ENCODE peak calls at places on chromosomes 3 and 15, in five cellular contexts. One of them, this sample, is unnamed. For H3K9me3, the result is how much of the 10 kb centered on the place peaks cover.

GRCh38 chr3:195080125-195080524 is 190.8 kb downstream of the XXYLT1 start:
- DNase-seq in endodermal cell: no peak
- DNase-seq in prostate gland: no peak
- DNase-seq in Peyer's patch: no peak
- DNase-seq in cardiac muscle cell: no peak
- DNase-seq in this sample: no peak

GRCh38 chr15:94107652-94108051 is 123.7 kb upstream of the MCTP2 start:
- DNase-seq in endodermal cell: no peak
- DNase-seq in prostate gland: no peak
- DNase-seq in Peyer's patch: no peak
- DNase-seq in cardiac muscle cell: no peak
- DNase-seq in this sample: no peak

GRCh38 chr3:157063926-157064325 is 96.0 kb downstream of the CCNL1 start:
- DNase-seq in endodermal cell: no peak
- DNase-seq in prostate gland: no peak
- DNase-seq in Peyer's patch: no peak
- DNase-seq in cardiac muscle cell: no peak
- DNase-seq in this sample: no peak

GRCh38 chr3:87410110-87410509 is 133.7 kb upstream of the POU1F1 start:
- DNase-seq in endodermal cell: no peak
- DNase-seq in prostate gland: no peak
- DNase-seq in Peyer's patch: no peak
- DNase-seq in cardiac muscle cell: no peak
- DNase-seq in this sample: no peak

GRCh38 chr15:84023636-84024035 is 211.9 kb upstream of the GOLGA6L4 start:
- DNase-seq in endodermal cell: peak
- DNase-seq in prostate gland: peak
- DNase-seq in Peyer's patch: no peak
- DNase-seq in cardiac muscle cell: peak
- DNase-seq in this sample: no peak

GRCh38 chr15:43977072-43977884 is 150.5 kb downstream of the WDR76 start:
- DNase-seq in endodermal cell: peak
- DNase-seq in prostate gland: no peak
- DNase-seq in Peyer's patch: no peak
- DNase-seq in cardiac muscle cell: no peak
- DNase-seq in this sample: peak

GRCh38 chr3:158107508-158108095 is 1.4 kb upstream of the SHOX2 start:
- DNase-seq in endodermal cell: no peak
- DNase-seq in prostate gland: no peak
- DNase-seq in Peyer's patch: no peak
- DNase-seq in cardiac muscle cell: no peak
- DNase-seq in this sample: no peak

GRCh38 chr15:77266708-77267387 is 153.1 kb downstream of the PEAK1 start:
- DNase-seq in endodermal cell: peak
- DNase-seq in prostate gland: no peak
- DNase-seq in Peyer's patch: no peak
- DNase-seq in cardiac muscle cell: no peak
- DNase-seq in this sample: no peak

GRCh38 chr15:90046289-90046688 is 45.2 kb downstream of the ZNF710 start:
- DNase-seq in endodermal cell: peak
- DNase-seq in prostate gland: no peak
- DNase-seq in Peyer's patch: peak
- DNase-seq in cardiac muscle cell: no peak
- DNase-seq in this sample: no peak

GRCh38 chr3:126146525-126147146 is 33.8 kb downstream of the ALDH1L1 start:
- DNase-seq in endodermal cell: peak
- DNase-seq in prostate gland: no peak
- DNase-seq in Peyer's patch: peak
- DNase-seq in cardiac muscle cell: no peak
- DNase-seq in this sample: no peak

GRCh38 chr3:127073931-127074820 is 91.3 kb downstream of the PLXNA1 start:
- DNase-seq in endodermal cell: no peak
- DNase-seq in prostate gland: no peak
- DNase-seq in Peyer's patch: peak
- DNase-seq in cardiac muscle cell: no peak
- DNase-seq in this sample: no peak

GRCh38 chr3:111548060-111548459 is 6.1 kb downstream of the CD96 start:
- DNase-seq in endodermal cell: no peak
- DNase-seq in prostate gland: no peak
- DNase-seq in Peyer's patch: no peak
- DNase-seq in cardiac muscle cell: no peak
- DNase-seq in this sample: no peak

GRCh38 chr3:15794303-15794771 is 3.4 kb downstream of the ANKRD28 start:
- DNase-seq in endodermal cell: no peak
- DNase-seq in prostate gland: no peak
- DNase-seq in Peyer's patch: no peak
- DNase-seq in cardiac muscle cell: no peak
- DNase-seq in this sample: no peak

GRCh38 chr3:114408763-114409162 is 114.9 kb downstream of the TIGIT start:
- DNase-seq in endodermal cell: no peak
- DNase-seq in prostate gland: no peak
- DNase-seq in Peyer's patch: no peak
- DNase-seq in cardiac muscle cell: no peak
- DNase-seq in this sample: no peak

GRCh38 chr3:32391643-32392529 is at the start of gene CMTM7:
- DNase-seq in endodermal cell: peak
- DNase-seq in prostate gland: peak
- DNase-seq in Peyer's patch: peak
- DNase-seq in cardiac muscle cell: peak
- DNase-seq in this sample: peak

GRCh38 chr3:10329495-10330015 is 8.6 kb upstream of the SEC13 start:
- DNase-seq in endodermal cell: no peak
- DNase-seq in prostate gland: no peak
- DNase-seq in Peyer's patch: peak
- DNase-seq in cardiac muscle cell: no peak
- DNase-seq in this sample: no peak
- H3K27ac ChIP-seq in endodermal cell: no peak
- H3K27ac ChIP-seq in prostate gland: no peak
- H3K27ac ChIP-seq in Peyer's patch: no peak
- H3K27ac ChIP-seq in cardiac muscle cell: no peak
- H3K27ac ChIP-seq in this sample: no peak

GRCh38 chr15:25093455-25094029 is 138.8 kb downstream of the SNRPN start:
- DNase-seq in endodermal cell: peak
- DNase-seq in prostate gland: no peak
- DNase-seq in Peyer's patch: no peak
- DNase-seq in cardiac muscle cell: no peak
- DNase-seq in this sample: no peak

GRCh38 chr15:25091421-25092158 is 136.8 kb downstream of the SNRPN start:
- DNase-seq in endodermal cell: peak
- DNase-seq in prostate gland: no peak
- DNase-seq in Peyer's patch: no peak
- DNase-seq in cardiac muscle cell: no peak
- DNase-seq in this sample: no peak

GRCh38 chr15:25094066-25094465 is 139.3 kb downstream of the SNRPN start:
- DNase-seq in endodermal cell: peak
- DNase-seq in prostate gland: no peak
- DNase-seq in Peyer's patch: no peak
- DNase-seq in cardiac muscle cell: no peak
- DNase-seq in this sample: no peak

GRCh38 chr15:25094519-25094918 is 139.7 kb downstream of the SNRPN start:
- DNase-seq in endodermal cell: peak
- DNase-seq in prostate gland: no peak
- DNase-seq in Peyer's patch: no peak
- DNase-seq in cardiac muscle cell: no peak
- DNase-seq in this sample: no peak

DNA sequence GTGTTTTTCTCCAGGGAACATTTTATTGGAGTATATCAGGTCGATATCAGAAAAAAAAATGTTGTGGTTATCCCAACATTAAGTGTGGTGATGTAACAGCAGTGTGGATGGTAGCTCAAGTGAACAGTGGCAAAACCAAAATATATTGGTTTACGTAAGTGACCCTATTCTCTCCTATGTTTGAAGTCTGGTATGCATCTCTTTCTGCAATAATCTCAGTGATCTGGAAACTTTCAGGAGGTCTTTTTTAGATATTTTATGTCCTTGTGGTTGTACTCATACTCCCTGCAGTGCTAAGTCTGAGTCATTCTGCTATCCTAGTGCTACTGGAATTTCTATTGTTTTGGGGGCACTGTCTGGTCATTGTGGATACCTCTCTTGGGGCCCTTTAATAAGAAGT is 137.9 kb downstream of the SNRPN start:
- DNase-seq in endodermal cell: peak
- DNase-seq in prostate gland: no peak
- DNase-seq in Peyer's patch: no peak
- DNase-seq in cardiac muscle cell: no peak
- DNase-seq in this sample: no peak
- H3K9me3 ChIP-seq in endodermal cell: under half
- H3K9me3 ChIP-seq in prostate gland: under half
- H3K9me3 ChIP-seq in Peyer's patch: half or more
- H3K9me3 ChIP-seq in cardiac muscle cell: under half
- H3K9me3 ChIP-seq in this sample: under half

DNA sequence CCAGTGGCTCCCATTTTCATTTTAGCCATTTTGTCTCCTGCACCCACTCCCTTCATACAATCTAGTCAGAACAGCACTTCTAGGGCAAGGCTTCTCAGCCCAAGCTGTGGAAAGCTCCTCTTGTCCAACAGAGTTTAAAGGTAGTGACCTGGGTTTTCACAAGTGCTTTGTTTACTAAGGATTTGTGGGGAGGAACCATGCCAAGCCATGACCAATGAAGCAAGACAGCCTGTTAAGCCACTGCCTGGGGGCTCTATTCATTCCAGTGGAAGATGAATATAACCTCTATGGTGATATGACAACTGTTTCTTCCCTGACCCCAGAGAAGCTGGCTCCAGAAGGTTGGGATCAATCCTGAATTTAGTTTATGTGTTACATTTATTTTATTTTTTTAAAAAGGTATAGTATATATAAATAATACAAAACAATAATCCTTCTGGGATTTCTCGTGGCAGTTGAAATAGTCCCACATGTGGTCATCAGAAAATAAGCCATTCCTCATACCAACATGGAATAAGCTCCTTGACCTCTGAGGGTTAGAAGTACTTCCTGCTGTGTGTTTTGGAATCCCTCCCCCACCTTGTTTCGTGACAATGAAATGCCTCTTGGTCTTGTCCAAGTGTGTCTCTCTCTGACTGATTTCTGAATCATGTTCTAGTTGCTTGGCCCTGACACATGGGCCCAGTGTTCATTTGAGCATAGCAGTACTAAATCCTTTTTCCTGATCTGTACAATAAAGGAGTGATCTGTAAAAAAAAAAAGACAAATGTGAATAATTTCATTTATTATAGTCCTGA is 13.3 kb upstream of the THUMPD3 start:
- DNase-seq in endodermal cell: no peak
- DNase-seq in prostate gland: no peak
- DNase-seq in Peyer's patch: no peak
- DNase-seq in cardiac muscle cell: no peak
- DNase-seq in this sample: no peak
- H3K27ac ChIP-seq in endodermal cell: no peak
- H3K27ac ChIP-seq in prostate gland: no peak
- H3K27ac ChIP-seq in Peyer's patch: no peak
- H3K27ac ChIP-seq in cardiac muscle cell: no peak
- H3K27ac ChIP-seq in this sample: no peak

DNA sequence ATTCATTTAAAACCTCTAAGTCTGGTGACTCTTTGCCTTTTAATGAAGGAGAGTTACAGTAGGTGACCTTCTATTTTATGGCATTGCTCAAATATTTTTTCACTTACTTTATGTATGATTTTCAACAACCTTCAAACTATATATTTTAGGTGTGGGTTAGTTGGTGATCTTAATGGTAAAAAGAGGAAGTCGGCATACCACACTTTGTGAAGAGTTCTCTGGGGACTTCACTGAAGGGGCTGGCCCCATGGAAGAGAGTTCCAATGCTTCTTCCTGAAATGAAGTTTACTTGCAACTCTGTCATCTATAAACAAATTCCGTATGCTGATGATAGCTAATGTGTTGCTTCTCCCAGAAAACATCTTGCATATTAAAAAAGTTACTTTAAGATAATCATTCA is 647.0 kb upstream of the SGO1 start:
- DNase-seq in endodermal cell: no peak
- DNase-seq in prostate gland: no peak
- DNase-seq in Peyer's patch: no peak
- DNase-seq in cardiac muscle cell: no peak
- DNase-seq in this sample: no peak
- H3K9me3 ChIP-seq in endodermal cell: under half
- H3K9me3 ChIP-seq in prostate gland: under half
- H3K9me3 ChIP-seq in Peyer's patch: under half
- H3K9me3 ChIP-seq in cardiac muscle cell: under half
- H3K9me3 ChIP-seq in this sample: under half

GRCh38 chr3:150090006-150090405 is 119.3 kb upstream of the PFN2 start:
- DNase-seq in endodermal cell: no peak
- DNase-seq in prostate gland: no peak
- DNase-seq in Peyer's patch: no peak
- DNase-seq in cardiac muscle cell: no peak
- DNase-seq in this sample: no peak
- H3K27ac ChIP-seq in endodermal cell: no peak
- H3K27ac ChIP-seq in prostate gland: no peak
- H3K27ac ChIP-seq in Peyer's patch: no peak
- H3K27ac ChIP-seq in cardiac muscle cell: no peak
- H3K27ac ChIP-seq in this sample: no peak

GRCh38 chr3:178986456-178986855 is 85.2 kb downstream of the ZMAT3 start:
- DNase-seq in endodermal cell: no peak
- DNase-seq in prostate gland: no peak
- DNase-seq in Peyer's patch: no peak
- DNase-seq in cardiac muscle cell: no peak
- DNase-seq in this sample: no peak
- H3K9me3 ChIP-seq in endodermal cell: half or more
- H3K9me3 ChIP-seq in prostate gland: under half
- H3K9me3 ChIP-seq in Peyer's patch: under half
- H3K9me3 ChIP-seq in cardiac muscle cell: under half
- H3K9me3 ChIP-seq in this sample: under half

GRCh38 chr3:13013151-13013561 is 60.1 kb downstream of the IQSEC1 start:
- DNase-seq in endodermal cell: no peak
- DNase-seq in prostate gland: no peak
- DNase-seq in Peyer's patch: peak
- DNase-seq in cardiac muscle cell: no peak
- DNase-seq in this sample: no peak
- H3K27ac ChIP-seq in endodermal cell: no peak
- H3K27ac ChIP-seq in prostate gland: no peak
- H3K27ac ChIP-seq in Peyer's patch: peak
- H3K27ac ChIP-seq in cardiac muscle cell: no peak
- H3K27ac ChIP-seq in this sample: peak

This sample was measured in CD8-positive, alpha-beta memory T cell.